ENCODE peak calls at places on chromosomes 5 and 9, in ten cellular contexts. B, E, Z, V, C, P, Y, I, R and D are unnamed samples.

GRCh38 chr5:88659529-88660325 is 223.3 kb downstream of the MEF2C start:
- DNase-seq in B (no peak), E (no peak), Z (peak; percentile 92), V (no peak), C (no peak), P (no peak), Y (no peak), I (peak; percentile 60), R (no peak), D (peak; percentile 92)

GRCh38 chr5:119743927-119744326 is 114.6 kb downstream of the FAM170A start:
- DNase-seq in B (no peak), E (no peak), Z (peak; percentile 68), V (no peak), C (peak; percentile 52), P (peak; percentile 4), Y (no peak), I (peak; percentile 88), R (no peak), D (peak; percentile 78)

GRCh38 chr9:97853056-97853843 is at the start of gene FOXE1:
- DNase-seq in B (no peak), E (no peak), Z (no peak), V (no peak), C (no peak), P (no peak), Y (no peak), I (no peak), R (no peak), D (no peak)

GRCh38 chr5:170154744-170155143 is 49.0 kb downstream of the FOXI1 start:
- DNase-seq in B (no peak), E (no peak), Z (no peak), V (no peak), C (no peak), P (no peak), Y (no peak), I (no peak), R (no peak), D (peak; percentile 96)

GRCh38 chr5:24232929-24233328 is 411.8 kb downstream of the CDH10 start:
- DNase-seq in B (no peak), E (no peak), Z (no peak), V (no peak), C (no peak), P (no peak), Y (no peak), I (no peak), R (no peak), D (no peak)

GRCh38 chr9:120583958-120584369 is 4.0 kb upstream of the CDK5RAP2 start:
- DNase-seq in B (peak; percentile 60), E (no peak), Z (peak; percentile 98), V (peak; percentile 40), C (peak; percentile 79), P (peak; percentile 93), Y (no peak), I (peak; percentile 88), R (peak; percentile 69), D (peak; percentile 94)

GRCh38 chr5:160291467-160291866 is 20.9 kb downstream of the CCNJL start:
- DNase-seq in B (no peak), E (no peak), Z (peak; percentile 13), V (no peak), C (no peak), P (no peak), Y (no peak), I (no peak), R (no peak), D (no peak)

GRCh38 chr9:90100014-90100413 is 495.2 kb downstream of the GADD45G start:
- DNase-seq in B (no peak), E (no peak), Z (no peak), V (no peak), C (no peak), P (no peak), Y (no peak), I (peak; percentile 6), R (no peak), D (no peak)

GRCh38 chr5:138559937-138560336 is 15.3 kb downstream of the HSPA9 start:
- DNase-seq in B (no peak), E (no peak), Z (no peak), V (no peak), C (no peak), P (no peak), Y (no peak), I (no peak), R (no peak), D (no peak)

GRCh38 chr5:3056901-3057300 is 305.4 kb upstream of the IRX2 start:
- DNase-seq in B (no peak), E (no peak), Z (no peak), V (no peak), C (no peak), P (no peak), Y (no peak), I (no peak), R (no peak), D (no peak)

GRCh38 chr5:169548315-169548714 is 35.3 kb upstream of the SPDL1 start:
- DNase-seq in B (no peak), E (no peak), Z (no peak), V (no peak), C (no peak), P (peak; percentile 24), Y (no peak), I (peak; percentile 53), R (no peak), D (peak; percentile 50)

GRCh38 chr9:135516132-135516860 is 4.9 kb upstream of the LCN1 start:
- DNase-seq in B (no peak), E (peak; percentile 40), Z (no peak), V (no peak), C (no peak), P (no peak), Y (peak; percentile 5), I (no peak), R (no peak), D (no peak)

GRCh38 chr5:170403675-170404074 is 14.5 kb upstream of the KCNMB1 start:
- DNase-seq in B (no peak), E (no peak), Z (no peak), V (no peak), C (no peak), P (no peak), Y (no peak), I (peak; percentile 68), R (no peak), D (no peak)

GRCh38 chr5:14521748-14522147 is 59.8 kb upstream of the OTULINL start:
- DNase-seq in B (no peak), E (no peak), Z (no peak), V (no peak), C (no peak), P (no peak), Y (no peak), I (no peak), R (no peak), D (no peak)

GRCh38 chr5:72209515-72210115 is 102.3 kb downstream of the MAP1B start:
- DNase-seq in B (peak; percentile 23), E (no peak), Z (no peak), V (no peak), C (no peak), P (no peak), Y (no peak), I (no peak), R (no peak), D (no peak)

GRCh38 chr9:92639791-92640271 is 30.1 kb downstream of the IPPK start:
- DNase-seq in B (no peak), E (peak; percentile 61), Z (no peak), V (no peak), C (no peak), P (no peak), Y (no peak), I (no peak), R (no peak), D (no peak)
- H3K27ac ChIP-seq in B (no peak overlapping the region), E (no peak overlapping the region), Z (no peak overlapping the region), V (no peak overlapping the region), C (no peak overlapping the region), P (no peak overlapping the region), Y (no peak overlapping the region), I (no peak overlapping the region), R (no peak overlapping the region), D (no peak overlapping the region)

DNA sequence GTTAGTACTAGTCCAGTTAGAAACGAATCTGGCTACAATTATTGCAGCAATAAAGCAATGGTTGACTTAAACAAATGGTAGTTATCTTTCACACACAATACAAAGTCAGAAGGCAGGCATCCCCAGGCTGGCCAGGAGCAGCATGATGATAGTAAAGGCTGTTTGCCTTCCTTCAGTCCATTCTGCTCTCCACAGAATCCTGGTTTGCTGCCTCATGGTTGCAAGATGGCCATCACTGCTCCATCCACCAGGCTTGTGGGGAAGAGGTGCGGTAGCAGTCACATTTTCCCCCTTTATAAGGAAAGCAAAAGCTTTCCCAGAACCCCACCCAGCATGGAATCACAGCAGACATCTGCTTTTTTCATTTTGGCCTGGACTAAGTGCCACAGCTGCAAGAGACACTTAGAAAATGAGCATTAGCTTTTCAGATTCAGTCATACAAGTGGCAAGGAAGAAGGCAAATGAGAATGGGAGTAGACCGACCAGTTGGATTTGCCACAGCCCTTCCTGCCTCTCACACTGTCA is 225.2 kb downstream of the AOPEP start:
- DNase-seq in B (no peak), E (no peak), Z (no peak), V (peak; percentile 49), C (no peak), P (no peak), Y (no peak), I (no peak), R (no peak), D (no peak)
- H3K27ac ChIP-seq in B (peak overlapping the region; percentile 91), E (peak overlapping the region; percentile 85), Z (peak overlapping the region; percentile 91), V (no peak overlapping the region), C (peak overlapping the region; percentile 81), P (no peak overlapping the region), Y (peak overlapping the region; percentile 82), I (no peak overlapping the region), R (no peak overlapping the region), D (no peak overlapping the region)

DNA sequence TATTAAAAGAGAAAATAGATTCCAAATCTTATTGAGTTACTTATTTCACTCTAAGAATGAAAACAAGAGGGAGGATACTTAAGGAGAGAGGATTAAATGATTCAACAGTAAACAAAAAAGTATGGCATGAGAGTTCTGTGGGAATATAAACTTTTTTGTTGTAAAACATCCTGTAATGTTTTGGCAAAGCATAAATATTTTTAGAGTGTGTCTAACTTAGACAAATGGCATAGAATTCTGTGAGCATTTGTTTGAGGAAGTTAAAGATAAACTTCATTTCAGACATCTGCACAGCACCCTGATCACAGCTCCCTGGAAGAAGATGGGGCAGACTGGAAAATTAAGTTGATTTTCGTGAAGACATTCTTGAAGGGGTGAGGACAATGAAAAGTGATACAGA is 246.8 kb upstream of the HAPLN1 start:
- DNase-seq in B (no peak), E (no peak), Z (no peak), V (no peak), C (no peak), P (peak; percentile 62), Y (no peak), I (no peak), R (peak; percentile 29), D (no peak)
- H3K27ac ChIP-seq in B (no peak overlapping the region), E (no peak overlapping the region), Z (no peak overlapping the region), V (no peak overlapping the region), C (no peak overlapping the region), P (peak overlapping the region; percentile 53), Y (no peak overlapping the region), I (no peak overlapping the region), R (no peak overlapping the region), D (no peak overlapping the region)

DNA sequence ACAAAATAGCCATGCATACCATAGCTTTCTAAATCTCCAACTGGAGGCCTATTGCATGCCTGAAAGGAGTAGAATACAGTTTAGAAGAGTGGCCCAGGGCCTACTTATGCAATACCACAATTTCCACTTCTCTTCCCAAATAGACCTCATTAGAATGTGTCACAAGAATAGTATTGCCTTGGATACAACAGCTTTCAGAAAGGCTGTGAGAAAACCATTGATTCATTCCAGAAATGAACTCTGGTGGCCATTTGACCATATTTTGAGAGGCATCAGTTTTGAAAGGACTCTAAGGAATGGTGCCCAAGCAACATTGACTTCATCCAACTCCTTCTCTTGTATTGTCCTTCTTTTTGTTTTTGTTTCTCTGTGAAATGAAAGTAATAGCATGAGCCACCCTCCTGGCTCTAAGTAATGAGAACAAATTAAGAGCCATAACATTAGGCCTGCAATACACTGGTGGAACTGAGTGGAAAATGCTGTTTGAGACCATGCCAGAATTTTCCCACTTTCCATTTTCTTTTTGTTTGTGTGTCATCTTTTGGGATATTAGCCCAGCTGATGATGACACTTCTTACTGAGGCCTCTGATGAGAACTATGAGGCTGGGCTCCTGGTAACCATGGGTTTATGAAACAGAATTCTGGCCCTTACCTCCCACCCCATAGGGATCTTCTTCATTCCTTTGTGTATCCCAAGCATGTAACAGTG is 90.2 kb downstream of the TMEM174 start:
- DNase-seq in B (no peak), E (no peak), Z (no peak), V (no peak), C (no peak), P (no peak), Y (no peak), I (no peak), R (no peak), D (no peak)
- H3K27ac ChIP-seq in B (no peak overlapping the region), E (no peak overlapping the region), Z (no peak overlapping the region), V (no peak overlapping the region), C (no peak overlapping the region), P (no peak overlapping the region), Y (no peak overlapping the region), I (no peak overlapping the region), R (no peak overlapping the region), D (no peak overlapping the region)